ENCODE peak calls at places on chromosome 20, in five cellular contexts. H, V, L, G and F are unnamed samples.
A peak's percentile ranks its signal among the peaks of the same experiment; 100 is the strongest.

GRCh38 chr20:24782801-24783630 is 166.1 kb upstream of the CST7 start:
- DNase-seq in H (no peak), V (no peak), L (no peak), G (no peak), F (no peak)

GRCh38 chr20:31894980-31895675 is 24.7 kb downstream of the TTLL9 start:
- DNase-seq in H (peak; percentile 50), V (peak; percentile 76), L (peak; percentile 73), G (peak; percentile 45), F (peak; percentile 60)

GRCh38 chr20:36455972-36456625 is 85.2 kb upstream of the MYL9 start:
- DNase-seq in H (no peak), V (no peak), L (no peak), G (no peak), F (no peak)

GRCh38 chr20:14785065-14785743 is 447.8 kb upstream of the FLRT3 start:
- DNase-seq in H (no peak), V (no peak), L (no peak), G (no peak), F (no peak)

GRCh38 chr20:59455392-59456341 is 148.7 kb upstream of the PHACTR3 start:
- DNase-seq in H (peak; percentile 56), V (no peak), L (no peak), G (no peak), F (peak; percentile 53)

GRCh38 chr20:54506643-54507042 is 31.2 kb downstream of the DOK5 start:
- DNase-seq in H (no peak), V (no peak), L (no peak), G (no peak), F (no peak)

GRCh38 chr20:17898548-17898994 is 70.0 kb downstream of the SNX5 start:
- DNase-seq in H (peak; percentile 82), V (peak; percentile 78), L (peak; percentile 74), G (peak; percentile 81), F (peak; percentile 87)

GRCh38 chr20:921020-921419 is 4.9 kb upstream of the ANGPT4 start:
- DNase-seq in H (no peak), V (no peak), L (no peak), G (no peak), F (no peak)

GRCh38 chr20:23515250-23515939 is 24.5 kb downstream of the CST8 start:
- DNase-seq in H (no peak), V (no peak), L (no peak), G (no peak), F (no peak)

GRCh38 chr20:22623211-22623610 is 38.8 kb upstream of the FOXA2 start:
- DNase-seq in H (peak; percentile 54), V (no peak), L (no peak), G (no peak), F (no peak)

GRCh38 chr20:23562721-23563342 is 5.5 kb downstream of the CST9L start:
- DNase-seq in H (no peak), V (no peak), L (no peak), G (no peak), F (no peak)

GRCh38 chr20:18650224-18650623 is 62.4 kb downstream of the DTD1 start:
- DNase-seq in H (no peak), V (no peak), L (no peak), G (no peak), F (no peak)

GRCh38 chr20:300345-300744 is 3.0 kb downstream of the ZCCHC3 start:
- DNase-seq in H (no peak), V (no peak), L (no peak), G (no peak), F (no peak)

GRCh38 chr20:46801003-46801702 is 91.7 kb downstream of the SLC2A10 start:
- DNase-seq in H (no peak), V (no peak), L (no peak), G (no peak), F (no peak)

GRCh38 chr20:22652685-22653568 is 68.6 kb upstream of the FOXA2 start:
- DNase-seq in H (no peak), V (no peak), L (no peak), G (no peak), F (peak; percentile 73)

GRCh38 chr20:3980260-3981131 is 34.9 kb downstream of the RNF24 start:
- DNase-seq in H (no peak), V (no peak), L (no peak), G (no peak), F (peak; percentile 11)

GRCh38 chr20:10861619-10862018 is 187.8 kb upstream of the JAG1 start:
- DNase-seq in H (peak; percentile 67), V (no peak), L (no peak), G (peak; percentile 69), F (no peak)

GRCh38 chr20:7736336-7736735 is 203.9 kb downstream of the HAO1 start:
- DNase-seq in H (no peak), V (no peak), L (no peak), G (no peak), F (no peak)

GRCh38 chr20:31713312-31714049 is 9.2 kb downstream of the BCL2L1 start:
- DNase-seq in H (peak; percentile 56), V (peak; percentile 85), L (peak; percentile 68), G (peak; percentile 55), F (peak; percentile 45)

GRCh38 chr20:37438464-37439222 is 82.4 kb upstream of the NNAT start:
- DNase-seq in H (no peak), V (no peak), L (no peak), G (no peak), F (no peak)

GRCh38 chr20:18001131-18001921 is 32.5 kb downstream of the MGME1 start:
- DNase-seq in H (peak; percentile 75), V (peak; percentile 21), L (peak; percentile 50), G (peak; percentile 44), F (peak; percentile 71)

GRCh38 chr20:59148713-59149493 is 14.7 kb upstream of the ZNF831 start:
- DNase-seq in H (no peak), V (no peak), L (no peak), G (no peak), F (no peak)

GRCh38 chr20:24045621-24046020 is 57.0 kb upstream of the GGTLC1 start:
- DNase-seq in H (no peak), V (no peak), L (no peak), G (no peak), F (no peak)

GRCh38 chr20:20003088-20003954 is 13.8 kb upstream of the NAA20 start:
- DNase-seq in H (no peak), V (peak; percentile 55), L (no peak), G (peak; percentile 27), F (no peak)

GRCh38 chr20:46458891-46459750 is 52.7 kb upstream of the ELMO2 start:
- DNase-seq in H (peak; percentile 68), V (no peak), L (peak; percentile 46), G (peak; percentile 70), F (peak; percentile 89)

GRCh38 chr20:1397710-1398109 is 4.9 kb upstream of the FKBP1A start:
- DNase-seq in H (no peak), V (no peak), L (no peak), G (no peak), F (no peak)

GRCh38 chr20:57160985-57161384 is 105.5 kb downstream of the BMP7 start:
- DNase-seq in H (no peak), V (no peak), L (no peak), G (no peak), F (no peak)

GRCh38 chr20:61628901-61629300 is 376.8 kb downstream of the CDH4 start:
- DNase-seq in H (no peak), V (no peak), L (no peak), G (no peak), F (no peak)

GRCh38 chr20:58482416-58482815 is 32.8 kb downstream of the APCDD1L start:
- DNase-seq in H (no peak), V (no peak), L (no peak), G (no peak), F (no peak)

GRCh38 chr20:51301026-51301425 is 241.5 kb downstream of the NFATC2 start:
- DNase-seq in H (no peak), V (no peak), L (no peak), G (no peak), F (no peak)

GRCh38 chr20:51305316-51306052 is 237.0 kb downstream of the NFATC2 start:
- DNase-seq in H (no peak), V (no peak), L (no peak), G (no peak), F (no peak)

GRCh38 chr20:51306081-51306480 is 236.4 kb downstream of the NFATC2 start:
- DNase-seq in H (no peak), V (no peak), L (no peak), G (no peak), F (no peak)

GRCh38 chr20:51306521-51307358 is 235.8 kb downstream of the NFATC2 start:
- DNase-seq in H (peak; percentile 80), V (peak; percentile 68), L (peak; percentile 76), G (peak; percentile 79), F (peak; percentile 90)

DNA sequence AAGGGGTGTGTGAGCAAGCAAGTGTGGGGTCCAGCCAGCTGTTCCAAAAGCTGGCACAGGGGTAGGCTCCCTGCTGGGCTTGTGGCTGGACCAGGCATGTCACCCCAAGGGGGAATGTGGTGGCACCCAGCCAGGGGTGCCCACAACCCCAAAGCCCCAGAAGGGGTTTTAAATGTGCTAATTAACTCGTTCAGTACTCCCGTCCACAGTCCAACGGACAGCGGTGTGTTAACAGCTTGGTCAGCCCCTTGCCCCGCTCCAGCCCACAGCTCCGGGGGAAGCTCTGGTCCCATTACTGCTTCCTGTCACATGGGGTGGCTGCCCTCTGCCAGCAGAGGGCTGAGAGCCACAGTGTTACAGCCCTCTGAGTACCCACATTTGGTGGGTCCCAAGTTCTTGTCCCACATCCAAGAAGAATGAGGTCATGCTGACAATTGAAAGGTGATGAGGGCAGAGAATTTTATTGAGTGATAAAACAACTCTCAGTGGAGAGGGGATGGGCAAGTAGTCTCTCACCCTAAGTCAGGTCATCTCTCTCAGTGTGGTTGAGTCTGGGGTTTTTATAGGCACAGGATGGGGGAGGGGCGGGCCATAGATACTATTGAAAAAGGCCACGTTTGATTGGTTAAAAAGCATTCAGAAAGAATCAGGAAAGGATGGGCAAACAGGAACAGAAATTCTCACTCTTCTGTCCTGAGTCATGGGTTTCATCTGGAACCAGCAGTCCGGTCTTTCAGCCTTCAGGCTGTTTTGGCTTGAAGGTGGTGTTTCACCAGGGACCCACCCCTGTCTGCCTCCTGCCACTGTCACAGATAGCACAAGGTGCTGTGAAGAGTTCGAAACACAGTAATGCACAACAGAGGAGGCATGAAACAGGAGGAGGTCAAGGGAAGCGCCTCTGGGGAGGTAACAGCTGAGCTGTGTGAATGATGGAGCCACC is 238.5 kb downstream of the NFATC2 start:
- DNase-seq in H (no peak), V (no peak), L (no peak), G (no peak), F (no peak)
- H3K9me3 ChIP-seq in H (no peaks in the 10 kb centered on the region), V (no peaks in the 10 kb centered on the region), L (peaks cover 8% of the 10 kb centered on the region), G (no peaks in the 10 kb centered on the region), F (no peaks in the 10 kb centered on the region)

DNA sequence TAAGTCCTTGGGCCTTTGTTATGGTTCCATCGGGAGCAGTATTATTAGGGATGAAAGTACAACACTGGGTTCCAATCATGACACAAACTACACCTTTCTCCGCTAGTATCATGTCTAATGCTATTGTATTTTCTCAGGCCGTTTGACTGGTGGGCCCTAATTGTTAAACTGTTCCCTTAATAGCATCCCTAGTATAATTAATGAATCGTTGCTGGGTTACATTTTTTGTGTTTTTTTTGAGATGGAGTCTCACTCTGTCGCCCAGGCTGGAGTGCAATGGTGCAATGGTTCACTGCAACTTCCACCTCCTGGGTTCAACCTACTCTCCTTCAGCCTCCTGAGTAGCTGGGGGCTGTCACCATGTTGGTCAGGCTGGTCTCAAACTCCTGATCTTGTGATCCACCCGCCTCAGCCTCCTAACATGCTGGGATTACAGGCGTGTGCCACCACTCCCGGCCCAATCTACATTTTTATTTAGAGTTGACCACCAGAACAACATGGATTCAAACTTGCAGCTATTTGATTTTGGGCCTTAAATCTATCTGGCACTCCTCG is 4.1 kb upstream of the ZNFX1 start:
- DNase-seq in H (no peak), V (no peak), L (no peak), G (no peak), F (no peak)
- H3K9me3 ChIP-seq in H (peaks cover 30% of the 10 kb centered on the region), V (peaks cover 72% of the 10 kb centered on the region), L (peaks cover 31% of the 10 kb centered on the region), G (peaks cover 34% of the 10 kb centered on the region), F (no peaks in the 10 kb centered on the region)

GRCh38 chr20:35200255-35200654 is 26.2 kb upstream of the MMP24 start:
- DNase-seq in H (no peak), V (no peak), L (no peak), G (no peak), F (no peak)
- H3K9me3 ChIP-seq in H (peaks cover 7% of the 10 kb centered on the region), V (peaks cover 27% of the 10 kb centered on the region), L (no peaks in the 10 kb centered on the region), G (peaks cover 15% of the 10 kb centered on the region), F (peaks cover 10% of the 10 kb centered on the region)

GRCh38 chr20:55953201-55953600 is 52.1 kb downstream of the CBLN4 start:
- DNase-seq in H (no peak), V (no peak), L (no peak), G (no peak), F (no peak)
- H3K9me3 ChIP-seq in H (no peaks in the 10 kb centered on the region), V (no peaks in the 10 kb centered on the region), L (no peaks in the 10 kb centered on the region), G (no peaks in the 10 kb centered on the region), F (no peaks in the 10 kb centered on the region)